ENCODE peak calls at places on chromosomes 5 and 9, in ten cellular contexts. E is posterior vena cava; O is smooth muscle cell of the brain vasculature; N is stimulated activated CD4-positive, alpha-beta T cell treated with anti-CD3 and anti-CD28 coated beads, Interleukin-4, amount 100 ng/mL, for 48 hours; Z is NCI-H1105 treated with DMSO at 0.1 percent for 48 hours; R is effector memory CD8-positive, alpha-beta T cell; G is retina; L is epithelial cell of proximal tubule; A is astrocyte of the cerebellum; V is mucosa of descending colon. X is an unnamed sample.

GRCh38 chr5:142671801-142672200 is 14.1 kb downstream of the FGF1 start:
- DNase-seq in R (no peak), E (no peak), G (no peak), V (no peak), Z (no peak), N (no peak), O (no peak), L (peak), A (peak), X (no peak)

GRCh38 chr9:38437193-38437823 is 13.1 kb upstream of the IGFBPL1 start:
- DNase-seq in O (no peak), N (no peak), E (no peak), Z (no peak), L (no peak), V (peak), R (no peak), A (peak), G (no peak), X (no peak)

GRCh38 chr9:109779711-109780452 is at the start of gene PALM2AKAP2:
- DNase-seq in O (no peak), E (peak), V (peak), Z (peak), G (peak), A (no peak), R (no peak), N (no peak), L (no peak), X (peak)

GRCh38 chr9:114098660-114099522 is at the start of gene KIF12:
- DNase-seq in G (peak), Z (no peak), N (peak), E (peak), V (peak), R (no peak), L (peak), O (no peak), A (no peak), X (no peak)

GRCh38 chr9:16191691-16192402 is 639.0 kb downstream of the CCDC171 start:
- DNase-seq in A (peak), Z (peak), R (no peak), N (peak), G (peak), V (peak), E (peak), L (no peak), O (peak), X (peak)

GRCh38 chr5:53399921-53400697 is 80.3 kb upstream of the FST start:
- DNase-seq in R (no peak), A (no peak), G (no peak), N (no peak), Z (no peak), L (no peak), V (no peak), O (no peak), E (no peak), X (no peak)

GRCh38 chr5:94268226-94268625 is 350.2 kb downstream of the KIAA0825 start:
- DNase-seq in E (no peak), L (no peak), V (no peak), R (no peak), Z (no peak), N (no peak), G (no peak), A (no peak), O (no peak), X (no peak)

GRCh38 chr5:148810821-148811220 is 15.6 kb upstream of the ADRB2 start:
- DNase-seq in E (no peak), G (no peak), R (no peak), A (no peak), L (no peak), N (no peak), Z (no peak), V (no peak), O (no peak), X (no peak)

GRCh38 chr5:28400076-28400475 is 1361.7 kb upstream of the CDH9 start:
- DNase-seq in G (no peak), A (no peak), E (no peak), L (no peak), O (no peak), N (no peak), Z (no peak), V (no peak), R (no peak), X (no peak)

GRCh38 chr9:127319366-127320121 is 55.0 kb downstream of the GARNL3 start:
- DNase-seq in R (no peak), O (no peak), N (no peak), V (no peak), A (no peak), Z (no peak), L (no peak), G (no peak), E (no peak), X (no peak)

GRCh38 chr5:179381691-179382090 is 36.4 kb upstream of the ADAMTS2 start:
- DNase-seq in V (no peak), R (no peak), G (no peak), Z (no peak), L (no peak), N (no peak), O (no peak), E (peak), A (no peak), X (no peak)

GRCh38 chr9:106085479-106085878 is 391.1 kb downstream of the TMEM38B start:
- DNase-seq in N (no peak), V (no peak), L (no peak), E (no peak), R (no peak), Z (no peak), G (no peak), O (no peak), A (no peak), X (no peak)

GRCh38 chr9:89431930-89432725 is 65.8 kb downstream of the SEMA4D start:
- DNase-seq in N (no peak), E (no peak), V (no peak), L (no peak), A (no peak), R (no peak), G (no peak), O (no peak), Z (no peak), X (no peak)

GRCh38 chr5:106730912-106731311 is 939.8 kb downstream of the EFNA5 start:
- DNase-seq in O (no peak), G (no peak), R (no peak), Z (no peak), E (no peak), N (no peak), L (no peak), V (no peak), A (no peak), X (no peak)

GRCh38 chr5:53874409-53874808 is 314.0 kb downstream of the NDUFS4 start:
- DNase-seq in R (no peak), E (no peak), G (no peak), V (no peak), N (no peak), A (peak), O (no peak), Z (no peak), L (peak), X (no peak)

GRCh38 chr5:16901038-16901644 is 34.9 kb downstream of the MYO10 start:
- DNase-seq in E (no peak), A (no peak), R (no peak), V (no peak), O (no peak), Z (no peak), L (no peak), N (no peak), G (no peak), X (no peak)

GRCh38 chr9:33265211-33265885 is 499 bp downstream of the CHMP5 start:
- DNase-seq in R (peak), E (no peak), A (no peak), L (no peak), N (no peak), O (no peak), G (no peak), V (peak), Z (no peak), X (no peak)

GRCh38 chr5:115179959-115180709 is 10.4 kb upstream of the TRIM36 start:
- DNase-seq in E (no peak), A (no peak), N (no peak), L (no peak), R (peak), O (no peak), V (peak), G (peak), Z (peak), X (peak)

GRCh38 chr9:108609227-108609894 is 246.4 kb downstream of the ACTL7B start:
- DNase-seq in A (peak), E (no peak), R (no peak), Z (peak), O (no peak), L (no peak), N (no peak), G (no peak), V (no peak), X (no peak)